ENCODE peak calls at places on chromosomes 1 and 21, in six cellular contexts. O is vagina, I is breast epithelium, N is transverse colon, Z is upper lobe of left lung, L is prostate gland. M is an unnamed sample.
A peak's percentile ranks its signal among the peaks of the same experiment; 100 is the strongest.

GRCh38 chr1:173056355-173056754 is 5.6 kb upstream of the TNFSF18 start:
- DNase-seq in O (no peak), I (no peak), N (no peak), Z (no peak), L (no peak), M (no peak)

GRCh38 chr1:151653397-151653796 is 41.5 kb downstream of the SNX27 start:
- DNase-seq in O (no peak), I (no peak), N (no peak), Z (no peak), L (no peak), M (no peak)

GRCh38 chr1:225578247-225578646 is 74.7 kb downstream of the ENAH start:
- DNase-seq in O (no peak), I (no peak), N (no peak), Z (no peak), L (no peak), M (no peak)

GRCh38 chr1:216596298-216596947 is 126.8 kb downstream of the ESRRG start:
- DNase-seq in O (no peak), I (no peak), N (no peak), Z (no peak), L (no peak), M (no peak)

GRCh38 chr1:227318852-227319607 is 738 bp upstream of the CDC42BPA start:
- DNase-seq in O (no peak), I (peak; percentile 71), N (peak; percentile 43), Z (no peak), L (peak; percentile 63), M (no peak)

GRCh38 chr1:41525891-41526587 is 41.6 kb upstream of the EDN2 start:
- DNase-seq in O (no peak), I (no peak), N (no peak), Z (no peak), L (no peak), M (no peak)

GRCh38 chr1:203440780-203441179 is 34.8 kb upstream of the PRELP start:
- DNase-seq in O (no peak), I (peak; percentile 81), N (peak; percentile 83), Z (peak; percentile 76), L (peak; percentile 76), M (no peak)

GRCh38 chr1:155272466-155273133 is 704 bp downstream of the CLK2 start:
- DNase-seq in O (no peak), I (no peak), N (no peak), Z (no peak), L (no peak), M (no peak)

GRCh38 chr1:193417420-193417819 is 231.0 kb upstream of the B3GALT2 start:
- DNase-seq in O (no peak), I (no peak), N (no peak), Z (no peak), L (no peak), M (no peak)

GRCh38 chr1:204130989-204131892 is 20.6 kb downstream of the ETNK2 start:
- DNase-seq in O (no peak), I (no peak), N (no peak), Z (peak; percentile 31), L (no peak), M (no peak)

DNA sequence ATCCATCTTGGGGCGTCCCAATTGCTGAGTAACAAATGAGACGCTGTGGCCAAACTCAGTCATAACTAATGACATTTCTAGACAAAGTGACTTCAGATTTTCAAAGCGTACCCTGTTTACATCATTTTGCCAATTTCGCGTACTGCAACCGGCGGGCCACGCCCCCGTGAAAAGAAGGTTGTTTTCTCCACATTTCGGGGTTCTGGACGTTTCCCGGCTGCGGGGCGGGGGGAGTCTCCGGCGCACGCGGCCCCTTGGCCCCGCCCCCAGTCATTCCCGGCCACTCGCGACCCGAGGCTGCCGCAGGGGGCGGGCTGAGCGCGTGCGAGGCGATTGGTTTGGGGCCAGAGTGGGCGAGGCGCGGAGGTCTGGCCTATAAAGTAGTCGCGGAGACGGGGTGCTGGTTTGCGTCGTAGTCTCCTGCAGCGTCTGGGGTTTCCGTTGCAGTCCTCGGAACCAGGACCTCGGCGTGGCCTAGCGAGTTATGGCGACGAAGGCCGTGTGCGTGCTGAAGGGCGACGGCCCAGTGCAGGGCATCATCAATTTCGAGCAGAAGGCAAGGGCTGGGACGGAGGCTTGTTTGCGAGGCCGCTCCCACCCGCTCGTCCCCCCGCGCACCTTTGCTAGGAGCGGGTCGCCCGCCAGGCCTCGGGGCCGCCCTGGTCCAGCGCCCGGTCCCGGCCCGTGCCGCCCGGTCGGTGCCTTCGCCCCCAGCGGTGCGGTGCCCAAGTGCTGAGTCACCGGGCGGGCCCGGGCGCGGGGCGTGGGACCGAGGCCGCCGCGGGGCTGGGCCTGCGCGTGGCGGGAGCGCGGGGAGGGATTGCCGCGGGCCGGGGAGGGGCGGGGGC is at the start of gene SOD1:
- DNase-seq in O (no peak), I (peak; percentile 96), N (peak; percentile 96), Z (peak; percentile 98), L (peak; percentile 94), M (peak; percentile 98)
- TF ChIP-seq POLR2AphosphoS5 in O (peak; percentile 40), I (peak; percentile 92), N (peak; percentile 94), Z (peak; percentile 99), L (peak; percentile 91), M (peak; percentile 99)

GRCh38 chr1:145692785-145693443 is 14.3 kb downstream of the PDZK1 start:
- DNase-seq in O (no peak), I (no peak), N (no peak), Z (no peak), L (no peak), M (no peak)
- H3K27ac ChIP-seq in O (no peak overlapping the region), I (no peak overlapping the region), N (no peak overlapping the region), Z (no peak overlapping the region), L (no peak overlapping the region), M (no peak overlapping the region)

GRCh38 chr21:36544545-36544944 is 64.6 kb upstream of the CLDN14 start:
- DNase-seq in O (no peak), I (no peak), N (no peak), Z (no peak), L (no peak), M (no peak)

GRCh38 chr21:36541721-36542139 is 61.8 kb upstream of the CLDN14 start:
- DNase-seq in O (no peak), I (no peak), N (no peak), Z (no peak), L (no peak), M (no peak)

GRCh38 chr21:36540700-36541099 is 60.8 kb upstream of the CLDN14 start:
- DNase-seq in O (no peak), I (no peak), N (no peak), Z (no peak), L (no peak), M (no peak)

GRCh38 chr21:36543924-36544323 is 64.0 kb upstream of the CLDN14 start:
- DNase-seq in O (no peak), I (no peak), N (no peak), Z (no peak), L (no peak), M (no peak)

DNA sequence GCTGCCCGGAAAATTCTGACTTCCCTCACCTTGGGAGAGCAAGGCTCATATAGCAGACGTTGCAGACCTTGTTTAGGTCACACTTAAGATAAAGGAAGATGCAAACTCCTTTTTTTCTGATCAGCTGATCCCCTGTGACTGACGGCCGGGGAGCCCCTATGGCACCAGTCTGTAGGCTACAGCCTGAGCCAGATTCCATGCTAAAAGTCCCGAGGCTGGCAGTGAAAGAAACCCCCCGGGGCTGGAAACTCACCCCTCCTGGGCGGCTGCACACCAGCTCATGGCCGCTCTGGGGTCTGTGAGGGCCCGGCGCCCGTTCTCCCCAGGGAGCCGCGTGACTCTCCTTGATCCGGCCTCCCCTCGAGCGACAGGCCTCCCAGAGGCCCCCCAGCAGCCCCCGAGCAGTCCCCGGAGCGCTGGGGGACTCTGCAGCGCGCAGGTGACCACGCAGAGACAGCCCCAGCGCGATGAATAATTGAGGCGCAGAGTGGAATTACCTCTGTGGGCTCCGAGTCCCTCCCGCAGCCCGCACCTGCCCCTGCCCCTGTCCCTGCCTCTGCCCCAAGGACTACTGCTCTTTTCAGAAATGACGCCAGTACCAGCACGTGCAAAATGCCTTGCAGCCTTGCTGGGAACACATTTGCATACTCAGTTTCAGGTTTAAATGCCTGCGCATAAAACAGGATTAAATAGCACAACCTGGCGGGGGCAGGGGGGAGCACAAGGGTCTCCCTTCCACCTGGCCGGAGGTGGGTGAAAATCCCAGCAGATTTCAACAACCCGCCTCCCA is 62.6 kb upstream of the CLDN14 start:
- DNase-seq in O (no peak), I (no peak), N (peak; percentile 22), Z (peak; percentile 68), L (peak; percentile 10), M (no peak)
- TF ChIP-seq POLR2AphosphoS5 in O (no peak), I (no peak), N (no peak), Z (no peak), L (no peak), M (no peak)

DNA sequence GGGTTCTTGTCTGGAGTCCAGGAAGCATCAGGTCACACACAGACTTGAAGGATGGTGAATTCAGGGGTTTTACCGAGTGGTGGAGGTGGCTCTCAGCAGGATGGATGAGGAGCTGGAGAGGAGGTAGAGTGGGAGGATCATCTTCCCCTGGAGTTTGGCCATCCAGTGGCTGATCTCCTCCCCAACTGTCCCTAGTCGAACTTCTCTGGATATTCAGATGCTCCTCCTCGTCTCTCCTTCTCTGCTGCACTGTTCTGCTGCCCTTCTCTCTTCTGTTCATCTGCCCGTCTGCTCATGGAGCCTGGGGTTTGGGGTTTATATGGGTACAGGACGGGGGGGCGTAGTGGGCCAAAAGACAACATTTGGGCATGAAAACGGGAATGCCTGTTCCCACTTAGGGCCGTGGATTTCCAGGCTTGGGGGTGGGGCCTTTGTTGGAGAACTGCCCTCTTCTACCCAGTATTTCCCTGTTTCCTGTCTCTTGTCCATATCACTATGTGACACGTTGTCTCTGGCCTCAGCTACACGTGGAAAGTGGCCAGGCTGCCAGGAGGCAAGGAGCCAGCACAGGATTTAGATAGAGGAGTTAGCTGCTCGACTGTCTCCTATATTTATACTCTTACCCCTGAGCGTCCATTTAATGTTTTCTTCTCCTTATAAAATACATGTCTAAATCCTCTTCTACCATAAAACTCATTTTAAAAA is 76.7 kb downstream of the SIPA1L2 start:
- DNase-seq in O (no peak), I (no peak), N (peak; percentile 30), Z (no peak), L (no peak), M (no peak)
- H3K27ac ChIP-seq in O (no peak overlapping the region), I (no peak overlapping the region), N (peak overlapping the region; percentile 10), Z (no peak overlapping the region), L (no peak overlapping the region), M (no peak overlapping the region)

DNA sequence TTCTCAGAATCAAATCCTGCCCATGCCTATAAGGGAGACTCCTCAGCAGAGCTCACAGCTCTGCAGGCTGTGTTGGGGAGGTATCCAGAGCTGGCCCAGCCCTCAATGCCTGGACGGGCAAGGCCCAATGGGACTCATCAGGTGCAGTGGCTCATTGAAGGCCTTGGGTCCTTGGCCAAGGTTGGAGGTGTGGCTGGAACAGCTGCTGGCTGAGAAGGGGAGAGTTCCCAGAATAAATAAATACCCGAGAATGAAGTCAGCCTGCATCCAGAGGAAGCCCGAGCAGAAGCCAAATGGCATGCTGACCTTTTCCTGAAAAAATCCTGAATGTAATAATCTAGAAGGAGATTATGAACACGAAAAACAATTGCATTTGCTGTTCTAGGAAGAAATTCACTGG is 25.2 kb upstream of the IKBKE start:
- DNase-seq in O (no peak), I (no peak), N (no peak), Z (no peak), L (no peak), M (peak; percentile 84)
- TF ChIP-seq POLR2AphosphoS5 in O (peak; percentile 51), I (no peak), N (no peak), Z (no peak), L (no peak), M (peak; percentile 72)

M was measured in spleen.